ENCODE peak calls at places on chromosomes 5 and 9, in seven cellular contexts. J is HCT116, P is right lobe of liver, E is IMR-90, U is A549, V is testis, G is tibial nerve. T is an unnamed sample.

GRCh38 chr5:1804001-1804690 is 2.9 kb downstream of the NDUFS6 start:
- DNase-seq in G (no peak), U (no peak), E (peak; percentile 10), J (no peak), V (no peak), P (no peak), T (no peak)

GRCh38 chr5:78647838-78648358 is 674 bp downstream of the LHFPL2 start:
- DNase-seq in E (peak; percentile 54), G (peak; percentile 22), P (peak; percentile 61), U (peak; percentile 19), J (no peak), V (peak; percentile 57), T (peak; percentile 39)

GRCh38 chr5:17225551-17225950 is 8.1 kb downstream of the BASP1 start:
- DNase-seq in G (no peak), J (no peak), U (no peak), V (no peak), E (no peak), P (no peak), T (no peak)

GRCh38 chr5:73529081-73529480 is 30.8 kb downstream of the BTF3 start:
- DNase-seq in G (no peak), V (no peak), U (no peak), J (no peak), E (no peak), P (no peak), T (no peak)

GRCh38 chr5:34464820-34465219 is 191.3 kb upstream of the RAI14 start:
- DNase-seq in G (no peak), E (no peak), V (no peak), U (no peak), J (no peak), P (no peak), T (no peak)

GRCh38 chr5:1510151-1510561 is 13.6 kb downstream of the LPCAT1 start:
- DNase-seq in G (no peak), E (no peak), J (no peak), U (no peak), P (peak; percentile 27), V (peak; percentile 58), T (no peak)

GRCh38 chr9:108836319-108836718 is 19.5 kb downstream of the ACTL7B start:
- DNase-seq in V (no peak), U (no peak), P (no peak), E (no peak), G (no peak), J (no peak), T (no peak)

GRCh38 chr9:15244001-15244441 is 63.0 kb downstream of the TTC39B start:
- DNase-seq in V (no peak), E (peak; percentile 81), J (no peak), P (no peak), G (no peak), U (no peak), T (peak; percentile 8)

GRCh38 chr9:14222149-14222835 is 91.6 kb downstream of the NFIB start:
- DNase-seq in G (no peak), V (no peak), J (no peak), P (no peak), U (no peak), E (no peak), T (no peak)

GRCh38 chr5:978051-978450 is 30.6 kb upstream of the NKD2 start:
- DNase-seq in G (no peak), J (no peak), V (peak; percentile 12), E (no peak), P (peak; percentile 38), U (no peak), T (no peak)

GRCh38 chr5:140926903-140927573 is 939 bp downstream of the PCDHAC1 start:
- DNase-seq in J (no peak), E (no peak), V (peak; percentile 32), U (no peak), P (no peak), G (no peak), T (no peak)

GRCh38 chr9:98990181-98990870 is 46.6 kb downstream of the COL15A1 start:
- DNase-seq in G (no peak), U (no peak), J (no peak), E (no peak), P (no peak), V (peak; percentile 11), T (no peak)

GRCh38 chr5:119323630-119324000 is 32.2 kb upstream of the TNFAIP8 start:
- DNase-seq in V (no peak), G (no peak), J (no peak), P (no peak), U (no peak), E (peak; percentile 61), T (peak; percentile 39)

GRCh38 chr5:85293139-85293785 is 908.6 kb upstream of the EDIL3 start:
- DNase-seq in V (no peak), G (no peak), U (no peak), E (peak; percentile 0), J (no peak), P (peak; percentile 51), T (no peak)

GRCh38 chr5:65539827-65540226 is 23.1 kb downstream of the CENPK start:
- DNase-seq in J (no peak), G (no peak), V (no peak), U (no peak), P (no peak), E (no peak), T (no peak)

GRCh38 chr5:177592905-177593304 is 902 bp downstream of the TMED9 start:
- DNase-seq in J (no peak), U (no peak), G (no peak), V (no peak), P (no peak), E (no peak), T (no peak)

DNA sequence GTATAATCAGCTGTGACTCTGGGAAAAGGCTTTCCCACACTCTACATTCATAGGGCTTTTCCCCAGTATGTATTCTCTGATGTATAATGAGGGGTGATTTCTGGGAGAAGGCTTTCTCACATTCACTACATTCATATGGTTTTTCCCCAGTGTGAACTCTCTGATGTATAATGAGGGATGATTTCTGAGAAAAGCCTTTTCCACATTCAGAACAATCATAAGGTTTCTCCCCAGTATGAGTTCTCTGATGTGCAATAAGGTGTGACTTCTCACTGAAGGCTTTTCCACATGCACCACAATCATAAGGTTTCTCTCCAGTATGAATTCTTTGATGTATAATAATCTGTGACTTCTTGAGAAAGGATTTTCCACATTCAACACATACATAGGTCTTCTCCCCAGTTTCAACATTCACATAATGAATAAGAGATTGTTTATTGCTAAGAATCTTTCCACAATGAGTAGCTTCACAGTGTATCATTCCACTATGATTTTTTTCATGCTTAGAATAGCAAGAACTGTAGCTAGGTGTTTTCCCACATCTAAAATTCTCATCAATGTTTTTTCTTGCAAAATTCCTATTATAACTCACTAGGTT is 26.7 kb upstream of the ZNF300 start:
- DNase-seq in P (no peak), U (no peak), G (no peak), J (no peak), V (no peak), E (no peak), T (no peak)
- H3K9me3 ChIP-seq in P (peaks cover 5% of the 10 kb centered on the region), U (peaks cover 74% of the 10 kb centered on the region), G (peaks cover 17% of the 10 kb centered on the region), J (peaks cover 38% of the 10 kb centered on the region), V (no peaks in the 10 kb centered on the region), E (peaks cover 42% of the 10 kb centered on the region), T (no peaks in the 10 kb centered on the region)

GRCh38 chr5:160119142-160119904 is at the start of gene PWWP2A:
- DNase-seq in E (peak; percentile 100), V (peak; percentile 100), U (peak; percentile 99), G (peak; percentile 99), J (peak; percentile 100), P (peak; percentile 100), T (peak; percentile 100)

GRCh38 chr5:160118349-160119141 is 705 bp downstream of the PWWP2A start:
- DNase-seq in J (no peak), P (peak; percentile 70), V (peak; percentile 51), U (peak; percentile 44), G (no peak), E (no peak), T (peak; percentile 51)

GRCh38 chr5:160116991-160117390 is 2.3 kb downstream of the PWWP2A start:
- DNase-seq in U (no peak), G (no peak), E (no peak), P (no peak), J (no peak), V (no peak), T (no peak)

DNA sequence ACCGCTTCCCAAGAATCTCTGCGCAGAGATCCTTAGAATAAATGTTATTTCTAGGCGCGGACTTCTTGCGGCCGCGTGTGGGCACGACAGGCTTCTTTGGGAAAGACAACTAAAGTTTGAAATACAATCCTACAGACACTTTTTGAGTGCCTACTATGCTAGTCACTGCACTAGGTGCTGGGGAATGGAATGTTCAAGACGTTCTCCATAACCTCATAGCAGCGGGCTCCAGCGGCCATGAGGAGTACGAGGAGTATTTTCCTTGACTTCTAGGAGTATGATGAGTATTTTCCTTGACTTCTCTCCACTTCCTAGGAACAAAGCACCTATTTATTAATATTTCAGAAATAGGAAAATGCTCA is 636 bp upstream of the PWWP2A start:
- DNase-seq in G (no peak), U (no peak), P (no peak), J (no peak), E (no peak), V (no peak), T (no peak)
- TF ChIP-seq CTCF in G (no peak), U (no peak), P (peak; percentile 17), J (no peak), E (peak; percentile 27), V (no peak), T (peak; percentile 46)

GRCh38 chr5:54021413-54022155 is 288.8 kb downstream of the ARL15 start:
- DNase-seq in E (peak; percentile 42), G (no peak), P (no peak), U (no peak), J (no peak), V (no peak), T (no peak)
- TF ChIP-seq POLR2A in E (no peak), G (no peak), P (no peak), U (no peak), J (no peak), V (no peak), T (no peak)

GRCh38 chr5:58381566-58381965 is 78.3 kb downstream of the PLK2 start:
- DNase-seq in E (no peak), J (no peak), G (no peak), P (no peak), U (no peak), V (no peak), T (no peak)

GRCh38 chr5:58382131-58382534 is 77.8 kb downstream of the PLK2 start:
- DNase-seq in P (no peak), U (no peak), G (no peak), E (no peak), V (no peak), J (no peak), T (no peak)

GRCh38 chr5:58383459-58383858 is 76.4 kb downstream of the PLK2 start:
- DNase-seq in P (no peak), V (no peak), G (no peak), J (no peak), U (no peak), E (no peak), T (no peak)

GRCh38 chr5:58378613-58379385 is 81.1 kb downstream of the PLK2 start:
- DNase-seq in E (no peak), J (no peak), G (no peak), V (no peak), P (no peak), U (no peak), T (no peak)

GRCh38 chr5:58380655-58381054 is 79.2 kb downstream of the PLK2 start:
- DNase-seq in V (no peak), P (no peak), E (no peak), J (no peak), U (no peak), G (no peak), T (no peak)
- H3K9me3 ChIP-seq in V (no peaks in the 10 kb centered on the region), P (no peaks in the 10 kb centered on the region), E (peaks cover 9% of the 10 kb centered on the region), J (no peaks in the 10 kb centered on the region), U (peaks cover 15% of the 10 kb centered on the region), G (no peaks in the 10 kb centered on the region), T (no peaks in the 10 kb centered on the region)